ENCODE peak calls at places on chromosomes 13 and 19, in nine cellular contexts. W, J, G, M, D, Y, L, N and P are unnamed samples.

GRCh38 chr13:33175991-33176390 is 109.6 kb downstream of the STARD13 start:
- DNase-seq in W (no peak), J (no peak), G (no peak), M (no peak), D (no peak), Y (no peak), L (no peak), N (no peak), P (no peak)

GRCh38 chr13:74132768-74133656 is 1.2 kb downstream of the KLF12 start:
- DNase-seq in W (peak), J (peak), G (no peak), M (no peak), D (no peak), Y (no peak), L (peak), N (peak), P (peak)

GRCh38 chr19:10544242-10544752 is 593 bp downstream of the ATG4D start:
- DNase-seq in W (peak), J (peak), G (no peak), M (peak), D (no peak), Y (no peak), L (no peak), N (no peak), P (peak)

GRCh38 chr13:40504641-40505040 is 161.8 kb downstream of the FOXO1 start:
- DNase-seq in W (no peak), J (no peak), G (no peak), M (no peak), D (no peak), Y (no peak), L (no peak), N (no peak), P (no peak)

GRCh38 chr13:48500652-48501197 is 32.2 kb downstream of the RCBTB2 start:
- DNase-seq in W (no peak), J (no peak), G (peak), M (no peak), D (peak), Y (no peak), L (peak), N (no peak), P (peak)

GRCh38 chr19:45670670-45671453 is 2.8 kb downstream of the GIPR start:
- DNase-seq in W (peak), J (peak), G (peak), M (peak), D (no peak), Y (peak), L (peak), N (peak), P (peak)

GRCh38 chr13:87666826-87667225 is 4.3 kb upstream of the SLITRK5 start:
- DNase-seq in W (no peak), J (no peak), G (no peak), M (no peak), D (no peak), Y (no peak), L (no peak), N (no peak), P (no peak)

GRCh38 chr13:30299746-30300145 is 7.6 kb downstream of the KATNAL1 start:
- DNase-seq in W (no peak), J (no peak), G (no peak), M (no peak), D (no peak), Y (no peak), L (no peak), N (no peak), P (no peak)

GRCh38 chr19:57757941-57758340 is 11.3 kb downstream of the ZNF776 start:
- DNase-seq in W (no peak), J (no peak), G (no peak), M (no peak), D (no peak), Y (no peak), L (no peak), N (no peak), P (no peak)

GRCh38 chr13:108427355-108427754 is 157.8 kb downstream of the TNFSF13B start:
- DNase-seq in W (no peak), J (no peak), G (no peak), M (no peak), D (no peak), Y (no peak), L (no peak), N (no peak), P (no peak)

GRCh38 chr13:108425056-108425455 is 155.5 kb downstream of the TNFSF13B start:
- DNase-seq in W (no peak), J (no peak), G (no peak), M (no peak), D (no peak), Y (no peak), L (peak), N (no peak), P (no peak)

GRCh38 chr13:108428691-108429090 is 159.2 kb downstream of the TNFSF13B start:
- DNase-seq in W (no peak), J (no peak), G (no peak), M (no peak), D (no peak), Y (no peak), L (no peak), N (no peak), P (no peak)

GRCh38 chr13:108426893-108427292 is 157.4 kb downstream of the TNFSF13B start:
- DNase-seq in W (no peak), J (no peak), G (no peak), M (no peak), D (no peak), Y (no peak), L (peak), N (no peak), P (no peak)
- TF ChIP-seq CTCF in W (no peak), J (no peak), G (no peak), M (no peak), D (no peak), Y (no peak), L (peak), N (no peak), P (no peak)

GRCh38 chr13:41848435-41849255 is 112.3 kb downstream of the VWA8 start:
- DNase-seq in W (no peak), J (no peak), G (no peak), M (no peak), D (no peak), Y (no peak), L (peak), N (no peak), P (no peak)
- TF ChIP-seq CTCF in W (no peak), J (peak), G (peak), M (no peak), D (peak), Y (peak), L (peak), N (no peak), P (no peak)

DNA sequence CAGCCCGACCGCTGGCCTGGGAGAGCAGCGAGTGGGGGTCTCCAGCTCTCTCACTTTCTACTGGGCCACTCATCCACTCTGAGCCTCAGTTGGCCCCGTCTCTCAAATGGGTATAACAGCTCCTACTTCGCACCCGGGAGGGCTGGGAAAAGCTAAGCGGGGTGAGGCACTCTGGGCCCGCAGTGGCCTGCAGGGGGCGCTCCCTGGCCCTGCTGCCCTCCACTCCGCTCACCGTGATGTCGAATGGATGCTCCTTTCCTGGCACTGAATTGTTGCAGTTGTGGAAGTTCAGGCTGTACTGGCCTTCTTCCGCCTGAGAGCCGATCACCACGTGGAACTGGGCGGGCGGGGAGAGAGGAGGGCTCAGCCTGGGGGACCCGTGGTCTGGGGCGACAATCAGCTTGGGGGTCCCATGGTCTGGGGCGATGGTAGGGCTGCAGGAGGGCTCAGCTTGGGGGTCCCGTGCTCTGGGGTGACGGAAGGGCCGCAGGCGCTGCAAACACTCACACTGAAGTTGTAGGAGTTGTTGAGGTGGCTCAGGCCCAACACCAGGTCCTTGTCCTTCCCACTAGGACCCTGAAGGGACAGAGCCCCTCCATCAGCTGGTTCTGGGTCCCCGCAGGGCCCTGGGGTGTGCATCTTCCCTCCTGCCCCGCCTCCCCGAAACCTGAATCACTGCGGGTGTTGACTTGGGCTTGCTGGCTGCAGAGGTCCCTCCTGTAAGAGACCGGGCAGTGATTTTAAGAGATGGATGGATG is 3.9 kb downstream of the GPR108 start:
- DNase-seq in W (peak), J (no peak), G (no peak), M (no peak), D (no peak), Y (no peak), L (no peak), N (no peak), P (no peak)
- TF ChIP-seq CTCF in W (no peak), J (peak), G (peak), M (no peak), D (peak), Y (no peak), L (peak), N (no peak), P (peak)

DNA sequence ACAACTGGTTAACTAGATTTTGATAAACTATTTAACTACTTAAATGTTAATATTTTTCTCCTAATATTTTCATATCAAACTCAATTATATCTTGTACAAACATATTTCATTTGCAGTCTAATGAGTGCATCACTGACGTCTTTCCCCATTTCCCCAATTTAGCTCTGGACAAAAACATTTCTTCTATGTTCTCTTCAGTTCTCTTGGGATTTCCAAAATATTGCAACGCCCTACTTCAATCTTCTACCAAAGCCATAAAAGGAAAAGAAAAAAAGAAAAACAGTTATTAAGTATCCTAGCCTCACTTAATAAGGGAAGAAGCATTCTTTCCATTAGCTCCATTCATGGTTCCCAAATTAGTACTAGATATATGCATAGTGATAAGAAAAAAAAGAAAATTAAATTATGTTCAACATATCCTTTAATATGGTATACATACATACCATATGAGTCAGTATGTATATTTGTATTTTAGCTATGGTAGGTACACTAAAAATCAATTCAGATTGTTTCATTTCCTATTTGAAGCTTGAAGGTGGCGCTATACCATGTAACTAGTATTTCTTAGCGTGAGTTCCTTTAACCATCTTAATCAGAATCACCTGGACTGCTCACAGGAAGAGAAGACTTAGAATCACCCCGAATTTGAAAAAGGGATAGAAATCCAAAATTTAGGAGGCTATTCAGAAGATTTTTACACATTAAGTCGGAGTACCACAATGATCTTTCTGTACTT is 9.9 kb downstream of the FBXL3 start:
- DNase-seq in W (no peak), J (no peak), G (no peak), M (no peak), D (no peak), Y (no peak), L (no peak), N (no peak), P (no peak)
- TF ChIP-seq CTCF in W (no peak), J (no peak), G (no peak), M (no peak), D (no peak), Y (peak), L (no peak), N (no peak), P (no peak)

GRCh38 chr19:50607874-50608785 is 31.6 kb downstream of the SYT3 start:
- DNase-seq in W (peak), J (peak), G (peak), M (peak), D (peak), Y (peak), L (peak), N (peak), P (peak)
- TF ChIP-seq CTCF in W (no peak), J (peak), G (peak), M (no peak), D (peak), Y (peak), L (no peak), N (peak), P (peak)

GRCh38 chr19:29285878-29286277 is 72.9 kb upstream of the UQCRFS1 start:
- DNase-seq in W (no peak), J (no peak), G (no peak), M (no peak), D (no peak), Y (no peak), L (no peak), N (no peak), P (no peak)
- TF ChIP-seq CTCF in W (no peak), J (peak), G (no peak), M (no peak), D (no peak), Y (peak), L (no peak), N (no peak), P (no peak)

GRCh38 chr13:89221557-89222158 is 1550.5 kb downstream of the SLITRK5 start:
- DNase-seq in W (no peak), J (no peak), G (no peak), M (no peak), D (no peak), Y (no peak), L (peak), N (no peak), P (no peak)
- TF ChIP-seq CTCF in W (no peak), J (no peak), G (no peak), M (no peak), D (no peak), Y (no peak), L (no peak), N (no peak), P (no peak)

GRCh38 chr19:17726136-17726741 is 7.0 kb downstream of the MAP1S start:
- DNase-seq in W (no peak), J (no peak), G (no peak), M (no peak), D (no peak), Y (no peak), L (no peak), N (no peak), P (no peak)
- TF ChIP-seq CTCF in W (no peak), J (no peak), G (no peak), M (no peak), D (no peak), Y (no peak), L (no peak), N (no peak), P (no peak)

GRCh38 chr13:107870400-107870799 is 344.9 kb downstream of the LIG4 start:
- DNase-seq in W (no peak), J (no peak), G (no peak), M (no peak), D (no peak), Y (no peak), L (no peak), N (no peak), P (no peak)

GRCh38 chr13:107866007-107866665 is 349.2 kb downstream of the LIG4 start:
- DNase-seq in W (no peak), J (no peak), G (no peak), M (no peak), D (no peak), Y (no peak), L (peak), N (no peak), P (peak)

GRCh38 chr13:107865643-107866006 is 349.7 kb downstream of the LIG4 start:
- DNase-seq in W (no peak), J (no peak), G (no peak), M (no peak), D (no peak), Y (no peak), L (peak), N (no peak), P (no peak)

GRCh38 chr13:107866666-107867623 is 348.4 kb downstream of the LIG4 start:
- DNase-seq in W (no peak), J (no peak), G (no peak), M (no peak), D (no peak), Y (no peak), L (peak), N (peak), P (peak)

DNA sequence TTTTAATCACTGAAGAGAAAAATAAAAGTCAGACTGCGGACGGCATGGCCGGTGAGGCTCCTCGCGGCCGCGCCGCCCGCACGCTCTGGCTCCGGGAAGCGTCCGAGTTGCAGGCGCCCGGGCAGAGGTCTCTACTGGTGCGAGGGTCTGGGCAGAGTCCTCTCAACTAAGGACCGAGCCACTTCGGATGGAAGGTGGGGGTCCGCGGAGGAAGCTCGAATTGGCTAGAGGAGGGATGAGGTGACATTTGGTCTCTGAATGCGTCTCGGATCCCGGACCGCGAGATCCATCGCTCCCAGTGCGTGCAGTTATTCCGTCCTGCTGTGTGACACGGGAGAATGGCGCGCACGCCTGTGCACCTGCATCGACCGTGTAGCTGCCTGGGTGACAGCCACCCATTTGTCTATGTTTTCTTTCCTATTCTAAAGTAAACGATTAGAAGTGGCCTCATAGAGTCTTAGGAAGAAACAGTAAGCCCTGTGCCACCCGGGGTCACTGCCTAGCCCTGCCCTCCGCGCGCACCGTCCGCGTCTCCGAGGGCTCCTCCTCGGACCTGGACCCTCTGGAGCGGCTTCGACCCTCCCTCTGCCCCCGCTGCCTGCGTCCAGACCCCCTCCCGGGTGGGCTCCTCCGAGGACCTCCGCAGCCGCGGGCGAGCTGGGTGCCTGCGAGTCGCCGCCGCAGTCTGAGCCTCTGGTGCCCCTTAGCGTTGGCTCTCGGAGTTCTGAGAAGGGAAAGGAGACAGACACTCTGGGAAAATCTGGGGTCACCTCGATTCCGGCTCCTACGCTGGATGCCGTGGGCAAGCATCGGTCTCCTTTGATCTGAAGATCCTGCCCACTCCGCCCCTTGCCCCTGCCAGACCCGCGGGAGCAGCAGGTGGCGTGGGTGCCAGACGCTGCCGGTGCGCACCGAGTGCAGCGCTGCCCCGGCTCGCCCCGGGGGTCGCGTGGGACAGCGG is 347.4 kb downstream of the LIG4 start:
- DNase-seq in W (no peak), J (no peak), G (no peak), M (peak), D (no peak), Y (no peak), L (peak), N (peak), P (peak)
- TF ChIP-seq CTCF in W (no peak), J (peak), G (peak), M (no peak), D (peak), Y (peak), L (peak), N (no peak), P (no peak)